ENCODE peak calls at places on chromosomes 16 and 17, in five cellular contexts. One of them, this sample, is unnamed.

GRCh38 chr16:57356547-57356946 is 2.0 kb upstream of the CCL22 start:
- DNase-seq in cardiac fibroblast: no peak
- DNase-seq in fibroblast of villous mesenchyme: no peak
- DNase-seq in endothelial cell of umbilical vein: no peak
- DNase-seq in IMR-90: no peak
- DNase-seq in this sample: no peak

GRCh38 chr16:17101646-17102045 is 369.1 kb downstream of the XYLT1 start:
- DNase-seq in cardiac fibroblast: peak
- DNase-seq in fibroblast of villous mesenchyme: no peak
- DNase-seq in endothelial cell of umbilical vein: no peak
- DNase-seq in IMR-90: peak
- DNase-seq in this sample: no peak

GRCh38 chr17:50783905-50784304 is 16.6 kb upstream of the ANKRD40CL start:
- DNase-seq in cardiac fibroblast: no peak
- DNase-seq in fibroblast of villous mesenchyme: no peak
- DNase-seq in endothelial cell of umbilical vein: no peak
- DNase-seq in IMR-90: no peak
- DNase-seq in this sample: no peak

GRCh38 chr17:80681215-80681614 is 136.6 kb downstream of the RPTOR start:
- DNase-seq in cardiac fibroblast: no peak
- DNase-seq in fibroblast of villous mesenchyme: no peak
- DNase-seq in endothelial cell of umbilical vein: no peak
- DNase-seq in IMR-90: no peak
- DNase-seq in this sample: no peak

GRCh38 chr16:4015275-4015990 is 100.8 kb downstream of the ADCY9 start:
- DNase-seq in cardiac fibroblast: no peak
- DNase-seq in fibroblast of villous mesenchyme: peak
- DNase-seq in endothelial cell of umbilical vein: no peak
- DNase-seq in IMR-90: no peak
- DNase-seq in this sample: no peak

GRCh38 chr17:59753522-59754467 is 46.3 kb downstream of the VMP1 start:
- DNase-seq in cardiac fibroblast: peak
- DNase-seq in fibroblast of villous mesenchyme: peak
- DNase-seq in endothelial cell of umbilical vein: peak
- DNase-seq in IMR-90: peak
- DNase-seq in this sample: peak

GRCh38 chr16:31009120-31009519 is 1.3 kb downstream of the STX1B start:
- DNase-seq in cardiac fibroblast: no peak
- DNase-seq in fibroblast of villous mesenchyme: no peak
- DNase-seq in endothelial cell of umbilical vein: no peak
- DNase-seq in IMR-90: no peak
- DNase-seq in this sample: no peak

GRCh38 chr17:59607817-59608403 is 11.8 kb upstream of the CLTC start:
- DNase-seq in cardiac fibroblast: peak
- DNase-seq in fibroblast of villous mesenchyme: no peak
- DNase-seq in endothelial cell of umbilical vein: no peak
- DNase-seq in IMR-90: no peak
- DNase-seq in this sample: no peak

GRCh38 chr17:82344175-82344907 is 10.8 kb upstream of the SECTM1 start:
- DNase-seq in cardiac fibroblast: no peak
- DNase-seq in fibroblast of villous mesenchyme: no peak
- DNase-seq in endothelial cell of umbilical vein: no peak
- DNase-seq in IMR-90: no peak
- DNase-seq in this sample: no peak

GRCh38 chr17:34269969-34270368 is at the start of gene CCL7:
- DNase-seq in cardiac fibroblast: peak
- DNase-seq in fibroblast of villous mesenchyme: peak
- DNase-seq in endothelial cell of umbilical vein: peak
- DNase-seq in IMR-90: peak
- DNase-seq in this sample: no peak

GRCh38 chr17:2202996-2203575 is 100.5 kb downstream of the SMG6 start:
- DNase-seq in cardiac fibroblast: no peak
- DNase-seq in fibroblast of villous mesenchyme: no peak
- DNase-seq in endothelial cell of umbilical vein: no peak
- DNase-seq in IMR-90: no peak
- DNase-seq in this sample: no peak

GRCh38 chr16:10833271-10833670 is 14.7 kb upstream of the TVP23A start:
- DNase-seq in cardiac fibroblast: no peak
- DNase-seq in fibroblast of villous mesenchyme: no peak
- DNase-seq in endothelial cell of umbilical vein: no peak
- DNase-seq in IMR-90: no peak
- DNase-seq in this sample: no peak

GRCh38 chr17:512926-513325 is 160.3 kb upstream of the RPH3AL start:
- DNase-seq in cardiac fibroblast: no peak
- DNase-seq in fibroblast of villous mesenchyme: peak
- DNase-seq in endothelial cell of umbilical vein: peak
- DNase-seq in IMR-90: peak
- DNase-seq in this sample: peak

GRCh38 chr17:67359960-67360817 is 6.2 kb downstream of the PSMD12 start:
- DNase-seq in cardiac fibroblast: peak
- DNase-seq in fibroblast of villous mesenchyme: no peak
- DNase-seq in endothelial cell of umbilical vein: peak
- DNase-seq in IMR-90: peak
- DNase-seq in this sample: peak

GRCh38 chr16:58024673-58025350 is 742 bp upstream of the MMP15 start:
- DNase-seq in cardiac fibroblast: peak
- DNase-seq in fibroblast of villous mesenchyme: peak
- DNase-seq in endothelial cell of umbilical vein: no peak
- DNase-seq in IMR-90: no peak
- DNase-seq in this sample: no peak

GRCh38 chr17:46910179-46910927 is 12.6 kb upstream of the GOSR2 start:
- DNase-seq in cardiac fibroblast: no peak
- DNase-seq in fibroblast of villous mesenchyme: no peak
- DNase-seq in endothelial cell of umbilical vein: no peak
- DNase-seq in IMR-90: no peak
- DNase-seq in this sample: no peak

GRCh38 chr16:56911771-56912541 is 20.0 kb upstream of the HERPUD1 start:
- DNase-seq in cardiac fibroblast: peak
- DNase-seq in fibroblast of villous mesenchyme: peak
- DNase-seq in endothelial cell of umbilical vein: no peak
- DNase-seq in IMR-90: peak
- DNase-seq in this sample: peak

GRCh38 chr16:74973304-74973703 is 11.6 kb downstream of the WDR59 start:
- DNase-seq in cardiac fibroblast: no peak
- DNase-seq in fibroblast of villous mesenchyme: no peak
- DNase-seq in endothelial cell of umbilical vein: no peak
- DNase-seq in IMR-90: no peak
- DNase-seq in this sample: no peak

DNA sequence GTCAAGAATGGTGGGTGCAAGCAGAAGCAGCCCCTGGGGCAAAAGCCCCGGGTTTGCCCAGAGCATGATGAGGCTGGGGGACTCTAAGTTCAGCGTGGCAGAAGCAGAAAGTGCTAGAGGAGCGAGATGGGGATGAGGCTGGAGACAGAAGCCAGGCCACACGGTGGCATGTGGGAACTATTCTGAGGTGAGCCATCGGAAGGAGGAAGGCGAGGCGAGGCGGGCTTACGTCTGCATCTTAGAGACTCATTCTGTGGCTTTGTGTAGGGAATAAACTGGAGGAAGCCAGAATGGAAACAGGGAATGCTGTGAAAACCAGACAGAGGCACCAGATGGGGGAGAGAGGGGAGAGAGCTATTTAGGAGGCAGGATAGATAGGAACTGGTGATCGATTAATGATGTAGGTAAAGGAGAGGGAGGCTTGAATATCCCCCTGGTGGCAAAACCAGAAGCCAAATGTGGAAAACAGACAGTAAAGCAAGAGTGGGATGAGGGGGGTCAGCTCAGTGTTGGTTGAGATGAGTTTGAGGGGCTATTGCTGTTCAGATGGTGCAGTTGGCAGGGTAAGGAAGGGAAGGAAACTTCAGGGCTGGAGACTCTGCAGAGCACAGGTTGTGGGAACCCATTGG is 3.1 kb upstream of the TNFSF13 start:
- DNase-seq in cardiac fibroblast: no peak
- DNase-seq in fibroblast of villous mesenchyme: no peak
- DNase-seq in endothelial cell of umbilical vein: no peak
- DNase-seq in IMR-90: no peak
- DNase-seq in this sample: no peak
- TF ChIP-seq CTCF in cardiac fibroblast: peak
- TF ChIP-seq CTCF in fibroblast of villous mesenchyme: peak
- TF ChIP-seq CTCF in endothelial cell of umbilical vein: peak
- TF ChIP-seq CTCF in IMR-90: peak
- TF ChIP-seq CTCF in this sample: peak

DNA sequence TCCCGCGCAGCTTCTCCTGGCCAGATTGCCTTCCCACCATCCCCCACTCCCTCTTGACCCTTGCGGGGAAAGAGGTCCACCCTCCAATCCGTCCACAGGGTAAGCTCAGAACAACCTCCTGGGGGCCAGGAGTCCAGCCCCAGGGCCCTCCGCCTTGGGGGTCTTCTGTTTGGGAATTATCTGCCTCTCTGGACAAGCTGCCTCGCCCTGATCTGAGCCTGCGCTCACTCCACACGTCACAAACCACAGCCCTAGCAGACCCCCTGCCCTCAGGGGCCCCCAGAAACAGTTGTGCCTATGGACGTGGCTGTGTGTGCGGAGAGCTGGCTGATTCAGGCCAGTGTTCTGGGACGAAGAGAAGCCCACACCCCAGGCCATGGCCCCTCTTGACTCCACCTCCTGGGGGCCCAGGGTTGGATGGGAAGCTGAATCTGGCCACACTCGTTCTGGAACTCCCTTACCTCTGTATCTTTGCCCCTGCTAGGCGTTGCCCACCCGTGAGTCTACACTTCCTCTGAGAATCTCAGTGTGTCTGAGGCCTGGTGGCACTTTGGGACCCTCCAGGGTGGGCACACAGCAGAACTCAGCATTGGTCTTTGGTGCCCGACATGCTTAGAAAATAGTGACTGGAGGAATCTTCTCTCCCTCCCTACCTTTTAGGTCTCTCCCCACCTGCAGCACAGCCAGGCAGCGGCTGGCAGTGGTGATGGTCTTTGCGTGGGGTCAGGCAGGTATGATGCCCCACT is 119.9 kb upstream of the SMURF2 start:
- DNase-seq in cardiac fibroblast: no peak
- DNase-seq in fibroblast of villous mesenchyme: no peak
- DNase-seq in endothelial cell of umbilical vein: no peak
- DNase-seq in IMR-90: no peak
- DNase-seq in this sample: no peak
- H3K4me3 ChIP-seq in cardiac fibroblast: no peak
- H3K4me3 ChIP-seq in fibroblast of villous mesenchyme: no peak
- H3K4me3 ChIP-seq in endothelial cell of umbilical vein: peak
- H3K4me3 ChIP-seq in IMR-90: no peak
- H3K4me3 ChIP-seq in this sample: no peak

DNA sequence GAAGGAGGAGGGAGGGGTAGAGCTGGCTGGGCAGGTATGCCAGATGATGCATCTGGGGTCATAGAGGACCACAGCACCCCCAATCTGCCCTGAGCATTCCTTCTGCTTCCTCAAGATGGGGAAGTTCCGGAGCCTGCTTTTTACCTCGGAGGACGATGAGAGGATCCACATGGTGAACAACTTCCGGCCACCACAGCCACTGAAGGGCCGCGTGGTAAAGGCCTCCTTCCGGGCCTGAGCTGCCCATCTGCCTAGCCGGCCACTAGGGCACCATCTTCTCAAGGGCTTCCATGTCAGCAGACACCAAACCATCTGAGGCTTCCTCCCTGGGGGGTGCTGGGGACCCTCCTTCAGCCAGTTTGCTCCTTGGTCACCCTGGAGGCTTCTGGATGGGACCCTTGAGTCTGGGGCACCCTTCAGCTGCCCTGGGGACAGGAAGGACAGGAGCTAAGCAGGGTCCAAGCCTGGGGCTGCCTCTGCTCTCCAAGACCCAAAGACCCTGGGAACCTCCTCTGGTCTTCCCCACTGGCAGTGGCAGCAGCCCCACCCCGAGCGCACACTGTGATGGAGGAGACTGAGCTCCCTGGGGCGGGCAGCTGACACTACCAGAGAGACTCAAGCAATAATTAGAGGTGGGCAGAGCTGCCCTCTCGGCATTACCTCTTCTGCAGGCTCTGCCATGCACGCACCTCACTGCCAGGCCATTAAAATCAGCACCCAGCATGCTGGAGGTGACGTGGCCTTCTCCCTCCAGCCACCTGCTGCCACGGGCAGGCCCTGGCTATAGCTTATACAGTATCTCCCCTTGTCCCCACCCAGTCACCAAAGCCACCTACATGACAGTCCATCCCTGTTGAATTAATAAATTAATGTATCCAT is 9.3 kb downstream of the CA7 start:
- DNase-seq in cardiac fibroblast: no peak
- DNase-seq in fibroblast of villous mesenchyme: no peak
- DNase-seq in endothelial cell of umbilical vein: no peak
- DNase-seq in IMR-90: no peak
- DNase-seq in this sample: no peak
- TF ChIP-seq CTCF in cardiac fibroblast: no peak
- TF ChIP-seq CTCF in fibroblast of villous mesenchyme: no peak
- TF ChIP-seq CTCF in endothelial cell of umbilical vein: no peak
- TF ChIP-seq CTCF in IMR-90: no peak
- TF ChIP-seq CTCF in this sample: no peak

DNA sequence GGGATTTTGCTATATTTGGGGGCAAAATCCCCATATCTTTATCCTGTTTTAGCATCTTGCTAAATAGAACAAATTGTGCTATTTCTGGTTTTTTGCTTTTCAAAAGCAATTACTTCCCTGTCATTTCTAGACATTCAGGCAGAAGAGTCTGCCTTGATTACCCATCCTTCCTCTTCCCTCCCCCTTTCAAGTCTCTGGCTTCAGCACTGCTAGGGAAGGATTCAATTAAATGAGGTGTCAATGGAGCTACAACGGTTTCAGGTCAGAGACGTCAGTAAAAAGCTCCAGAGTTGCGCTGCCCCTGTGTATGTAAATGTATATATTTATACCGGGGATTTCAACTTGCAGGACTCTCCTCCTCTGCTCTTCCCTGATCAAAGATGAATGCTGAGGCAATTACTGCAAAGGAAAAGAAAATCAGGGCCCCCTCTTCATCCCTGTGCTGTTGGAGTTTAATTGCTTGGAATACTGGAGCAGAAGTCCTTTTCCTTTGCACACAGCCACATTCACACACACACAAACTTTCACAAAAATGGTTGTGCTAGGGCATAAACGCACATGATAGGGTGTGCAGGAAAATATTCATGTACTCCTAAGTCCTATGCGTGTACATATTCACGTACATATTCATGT is 129.6 kb upstream of the PMFBP1 start:
- DNase-seq in cardiac fibroblast: no peak
- DNase-seq in fibroblast of villous mesenchyme: no peak
- DNase-seq in endothelial cell of umbilical vein: no peak
- DNase-seq in IMR-90: no peak
- DNase-seq in this sample: no peak
- H3K4me3 ChIP-seq in cardiac fibroblast: no peak
- H3K4me3 ChIP-seq in fibroblast of villous mesenchyme: no peak
- H3K4me3 ChIP-seq in endothelial cell of umbilical vein: no peak
- H3K4me3 ChIP-seq in IMR-90: no peak
- H3K4me3 ChIP-seq in this sample: no peak

This sample was measured in AG10803.